ENCODE peak calls at places on chromosomes 5 and 9, in eight cellular contexts. Z is BJ, H is heart right ventricle, V is GM06990, R is neural crest cell, E is choroid plexus epithelial cell, B is left lung, Y is cardiac muscle cell. K is an unnamed sample.

GRCh38 chr5:180090098-180090768 is 18.7 kb upstream of the RNF130 start:
- DNase-seq in V (peak), H (peak), Y (peak), R (peak), B (peak), E (peak), Z (no peak), K (peak)

GRCh38 chr9:77087506-77087905 is 68.1 kb downstream of the FOXB2 start:
- DNase-seq in B (no peak), Z (no peak), E (no peak), Y (no peak), V (no peak), R (no peak), H (no peak), K (no peak)

GRCh38 chr5:147636585-147636984 is 126.7 kb upstream of the DPYSL3 start:
- DNase-seq in H (no peak), V (no peak), Y (no peak), R (no peak), B (no peak), E (no peak), Z (no peak), K (no peak)

GRCh38 chr9:111588846-111589245 is 10.6 kb downstream of the PTGR1 start:
- DNase-seq in V (no peak), R (no peak), B (no peak), E (peak), H (no peak), Y (no peak), Z (no peak), K (no peak)

GRCh38 chr5:120550358-120550757 is 86.3 kb downstream of the PRR16 start:
- DNase-seq in V (no peak), E (no peak), B (no peak), Z (peak), R (no peak), Y (no peak), H (no peak), K (no peak)

GRCh38 chr9:128215491-128216404 is 12.6 kb downstream of the DNM1 start:
- DNase-seq in H (no peak), B (no peak), Y (no peak), R (no peak), Z (peak), E (peak), V (no peak), K (no peak)

GRCh38 chr9:13267743-13268142 is 11.7 kb downstream of the MPDZ start:
- DNase-seq in B (no peak), E (peak), V (no peak), Y (no peak), R (no peak), H (no peak), Z (peak), K (no peak)

GRCh38 chr9:72292874-72293607 is 72.0 kb downstream of the ZFAND5 start:
- DNase-seq in B (no peak), Z (no peak), H (no peak), V (no peak), R (no peak), Y (peak), E (peak), K (no peak)

GRCh38 chr5:164637931-164638521 is 1132.6 kb downstream of the MAT2B start:
- DNase-seq in Z (no peak), E (no peak), B (no peak), Y (no peak), H (no peak), R (no peak), V (no peak), K (no peak)

GRCh38 chr9:130918870-130919558 is 20.0 kb downstream of the FIBCD1 start:
- DNase-seq in Z (no peak), V (no peak), E (no peak), H (no peak), B (no peak), R (no peak), Y (no peak), K (no peak)

GRCh38 chr5:79935992-79936643 is 54.9 kb downstream of the MTX3 start:
- DNase-seq in E (peak), V (no peak), Z (no peak), B (no peak), R (no peak), Y (no peak), H (no peak), K (no peak)

GRCh38 chr9:116166713-116167112 is 13.1 kb downstream of the PAPPA start:
- DNase-seq in H (no peak), B (no peak), R (no peak), V (no peak), E (no peak), Z (no peak), Y (no peak), K (no peak)

GRCh38 chr9:127763918-127764384 is 14.5 kb downstream of the SH2D3C start:
- DNase-seq in Y (no peak), V (no peak), H (peak), Z (no peak), E (peak), B (no peak), R (no peak), K (peak)

GRCh38 chr9:134052491-134052890 is 15.3 kb downstream of the BRD3 start:
- DNase-seq in Z (no peak), H (no peak), R (no peak), B (no peak), E (no peak), Y (no peak), V (no peak), K (no peak)

GRCh38 chr9:89821081-89821480 is 216.3 kb downstream of the GADD45G start:
- DNase-seq in Z (no peak), B (no peak), H (no peak), Y (peak), V (no peak), R (no peak), E (peak), K (no peak)

GRCh38 chr5:55540024-55540423 is 5.3 kb upstream of the PLPP1 start:
- DNase-seq in Y (no peak), H (no peak), V (no peak), B (no peak), E (peak), R (no peak), Z (no peak), K (no peak)

GRCh38 chr9:2107906-2108451 is 92.8 kb downstream of the SMARCA2 start:
- DNase-seq in Y (no peak), V (no peak), E (peak), Z (no peak), H (no peak), R (no peak), B (no peak), K (no peak)

GRCh38 chr5:89359046-89359445 is 476.1 kb upstream of the MEF2C start:
- DNase-seq in Z (no peak), R (no peak), Y (no peak), E (no peak), V (no peak), B (no peak), H (no peak), K (no peak)

GRCh38 chr5:132425009-132425937 is 55.8 kb downstream of the SLC22A5 start:
- DNase-seq in H (no peak), B (no peak), Z (peak), Y (no peak), R (no peak), V (peak), E (peak), K (no peak)

GRCh38 chr9:81573415-81574321 is 115.7 kb downstream of the TLE1 start:
- DNase-seq in Y (no peak), E (no peak), H (no peak), B (no peak), R (no peak), Z (no peak), V (no peak), K (no peak)

GRCh38 chr9:6498982-6499381 is 86.0 kb downstream of the UHRF2 start:
- DNase-seq in B (no peak), E (peak), R (no peak), H (no peak), Y (no peak), V (no peak), Z (no peak), K (no peak)

GRCh38 chr5:117131876-117132275 is 557.3 kb upstream of the SEMA6A start:
- DNase-seq in V (no peak), B (no peak), E (no peak), H (no peak), R (no peak), Z (no peak), Y (no peak), K (no peak)

GRCh38 chr9:81410201-81410600 is 279.1 kb downstream of the TLE1 start:
- DNase-seq in V (no peak), H (no peak), Y (no peak), E (peak), R (no peak), B (no peak), Z (peak), K (no peak)

GRCh38 chr9:92440751-92441046 is 16.4 kb upstream of the OMD start:
- DNase-seq in E (no peak), V (peak), B (no peak), Y (no peak), R (no peak), Z (no peak), H (no peak), K (no peak)

GRCh38 chr9:92439921-92440750 is 15.9 kb upstream of the OMD start:
- DNase-seq in B (no peak), V (no peak), R (no peak), Z (no peak), Y (no peak), H (no peak), E (peak), K (no peak)

GRCh38 chr9:92444841-92445240 is 20.6 kb upstream of the OMD start:
- DNase-seq in E (no peak), R (no peak), H (no peak), V (no peak), Z (no peak), Y (no peak), B (no peak), K (peak)

GRCh38 chr9:92435263-92435662 is 11.0 kb upstream of the OMD start:
- DNase-seq in Y (no peak), R (no peak), H (no peak), B (no peak), V (no peak), Z (no peak), E (no peak), K (no peak)

DNA sequence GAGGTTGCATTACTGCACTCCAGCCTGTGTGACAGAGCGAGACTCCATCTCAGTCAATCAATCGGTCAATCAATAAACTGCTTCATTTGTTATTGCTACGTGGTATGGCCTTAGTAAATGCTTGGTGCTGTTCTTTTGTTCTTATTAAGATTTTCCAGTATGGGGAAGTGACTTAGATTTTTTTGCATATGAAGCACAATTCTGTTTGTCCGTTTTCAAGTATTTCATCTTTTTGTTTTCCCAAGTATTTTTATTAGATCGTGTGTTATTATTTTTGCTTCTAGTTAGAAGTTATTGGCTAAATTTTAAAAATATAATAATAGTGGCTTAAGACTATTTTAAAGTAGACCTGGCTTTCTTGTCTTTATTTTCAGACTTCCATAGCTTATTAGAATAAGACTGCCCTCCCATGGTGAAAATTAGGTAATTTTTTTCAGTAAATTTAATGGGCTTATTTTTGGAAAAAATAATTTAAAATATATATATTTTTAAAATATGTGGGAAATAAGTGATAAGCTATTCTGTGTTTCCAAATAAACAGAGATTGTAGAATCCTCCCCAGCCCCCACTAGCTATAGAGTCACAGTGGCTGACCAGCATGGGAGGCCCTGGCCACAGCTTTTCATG is 14.7 kb upstream of the OMD start:
- DNase-seq in R (no peak), H (no peak), B (no peak), E (peak), Z (no peak), V (no peak), Y (no peak), K (no peak)
- TF ChIP-seq CTCF in R (peak), H (no peak), B (no peak), E (no peak), Z (peak), V (peak), Y (peak), K (no peak)

GRCh38 chr5:66436721-66437120 is 159.5 kb upstream of the MAST4 start:
- DNase-seq in H (no peak), R (no peak), E (no peak), B (no peak), V (no peak), Y (no peak), Z (no peak), K (no peak)
- TF ChIP-seq CTCF in H (no peak), R (peak), E (peak), B (no peak), V (peak), Y (peak), Z (peak), K (no peak)

DNA sequence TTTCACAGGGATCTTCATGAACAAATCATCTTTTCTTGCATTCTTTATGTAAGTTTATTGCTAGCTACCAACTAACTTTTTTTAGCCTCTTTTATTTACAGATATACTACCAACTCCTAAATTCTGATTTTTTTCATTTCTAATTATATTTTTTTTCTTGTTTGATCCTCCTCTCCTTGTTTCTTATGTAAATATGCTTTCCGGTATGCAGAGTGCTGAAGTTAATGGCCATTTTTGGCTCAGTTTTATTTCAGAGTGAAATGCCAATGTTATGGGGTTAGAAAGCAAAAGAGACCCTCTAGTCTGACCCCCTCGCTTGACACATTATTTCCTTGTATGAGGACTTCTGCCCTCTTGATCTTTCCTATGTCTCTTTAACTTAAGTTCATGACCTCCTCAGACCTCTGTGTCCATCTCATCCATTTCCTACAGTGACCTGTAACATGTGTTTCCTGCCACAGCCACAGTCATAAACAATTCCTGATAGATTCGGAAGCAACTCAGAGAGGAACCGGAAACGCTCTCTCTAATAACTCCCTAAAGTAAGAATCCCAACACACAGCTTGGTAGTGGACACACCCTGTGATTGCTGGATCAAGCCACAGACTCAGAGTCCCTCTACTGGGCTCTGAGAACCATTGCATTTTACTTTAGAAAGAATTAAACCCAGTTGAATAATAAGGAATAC is 42.9 kb upstream of the AFAP1L1 start:
- DNase-seq in Y (peak), Z (peak), B (no peak), V (no peak), H (no peak), R (no peak), E (peak), K (no peak)
- TF ChIP-seq CTCF in Y (peak), Z (peak), B (peak), V (no peak), H (peak), R (peak), E (peak), K (peak)

GRCh38 chr9:103881419-103881818 is 212.7 kb upstream of the SMC2 start:
- DNase-seq in Y (no peak), B (no peak), E (no peak), Z (no peak), R (no peak), V (no peak), H (no peak), K (no peak)
- TF ChIP-seq CTCF in Y (no peak), B (no peak), E (no peak), Z (no peak), R (no peak), V (no peak), H (no peak), K (no peak)

K was measured in nephron progenitor cell.